ENCODE peak calls at places on chromosomes 6 and 20, in eight cellular contexts. M, Z, E, O, P, H, L and G are unnamed samples.

GRCh38 chr6:82072771-82073170 is 174.8 kb downstream of the IBTK start:
- DNase-seq in M (no peak), E (no peak), Z (no peak), O (no peak), P (peak; percentile 79), H (no peak), L (no peak), G (no peak)

GRCh38 chr6:167949121-167949684 is 48.3 kb upstream of the KIF25 start:
- DNase-seq in Z (no peak), P (no peak), M (no peak), E (no peak), O (no peak), H (no peak), L (no peak), G (no peak)

GRCh38 chr6:40321616-40322015 is 265.5 kb downstream of the LRFN2 start:
- DNase-seq in O (no peak), E (no peak), P (no peak), L (no peak), M (no peak), H (no peak), Z (no peak), G (no peak)

GRCh38 chr20:64065973-64066341 is 3.0 kb downstream of the TCEA2 start:
- DNase-seq in M (no peak), Z (no peak), E (no peak), O (no peak), P (peak; percentile 78), L (no peak), H (no peak), G (no peak)

GRCh38 chr6:159655409-159655988 is 37.5 kb downstream of the SOD2 start:
- DNase-seq in H (no peak), O (no peak), P (no peak), Z (no peak), L (no peak), E (no peak), M (no peak), G (no peak)

GRCh38 chr6:4460595-4461475 is 315.4 kb upstream of the CDYL start:
- DNase-seq in O (peak; percentile 67), H (no peak), Z (peak; percentile 66), M (no peak), L (peak; percentile 80), P (peak; percentile 44), E (no peak), G (peak; percentile 25)

GRCh38 chr6:44531447-44532015 is 144.0 kb downstream of the CDC5L start:
- DNase-seq in H (no peak), Z (peak; percentile 36), L (peak; percentile 13), M (peak; percentile 21), P (no peak), E (no peak), O (peak; percentile 16), G (no peak)

GRCh38 chr6:107392069-107392468 is 67.3 kb downstream of the PDSS2 start:
- DNase-seq in P (no peak), H (no peak), L (no peak), O (no peak), M (no peak), E (no peak), Z (no peak), G (no peak)

GRCh38 chr6:124887872-124888580 is 74.2 kb upstream of the RNF217 start:
- DNase-seq in Z (no peak), M (no peak), O (no peak), P (no peak), E (no peak), L (no peak), H (no peak), G (no peak)